ENCODE peak calls at places on chromosomes 12 and 14, in ten cellular contexts. R, B, P, U, Q, E, N, J, C and H are unnamed samples.

GRCh38 chr14:50954811-50955372 is 10.6 kb upstream of the PYGL start:
- DNase-seq in P (peak), N (no peak), C (peak), J (peak), R (no peak), E (peak), U (no peak), Q (no peak), B (no peak), H (no peak)

GRCh38 chr12:45549503-45549902 is 180.0 kb upstream of the ARID2 start:
- DNase-seq in J (no peak), E (no peak), R (no peak), B (no peak), U (no peak), Q (no peak), N (no peak), P (no peak), C (no peak), H (no peak)

GRCh38 chr14:68499451-68499850 is 293.4 kb downstream of the ZFP36L1 start:
- DNase-seq in U (no peak), P (no peak), Q (no peak), C (no peak), B (no peak), E (no peak), J (no peak), R (no peak), N (no peak), H (no peak)

GRCh38 chr12:113414519-113415038 is 7.6 kb upstream of the SDSL start:
- DNase-seq in C (no peak), P (no peak), Q (no peak), R (no peak), J (no peak), N (no peak), U (no peak), E (no peak), B (no peak), H (no peak)

GRCh38 chr12:124531281-124531745 is 36.1 kb downstream of the NCOR2 start:
- DNase-seq in B (no peak), C (no peak), R (no peak), U (no peak), Q (no peak), N (no peak), P (no peak), E (no peak), J (peak), H (no peak)

GRCh38 chr12:131242741-131243496 is 289.2 kb downstream of the ADGRD1 start:
- DNase-seq in Q (no peak), P (peak), R (no peak), N (no peak), C (no peak), E (no peak), U (no peak), J (peak), B (no peak), H (no peak)

GRCh38 chr12:122318607-122319311 is 52.5 kb upstream of the VPS33A start:
- DNase-seq in P (no peak), C (peak), N (no peak), B (no peak), E (peak), R (no peak), U (no peak), J (no peak), Q (no peak), H (no peak)

GRCh38 chr14:100709252-100709955 is 17.3 kb upstream of the DLK1 start:
- DNase-seq in R (no peak), E (peak), J (peak), U (no peak), N (no peak), B (no peak), P (no peak), C (no peak), Q (peak), H (no peak)

GRCh38 chr12:58496411-58496810 is 423.9 kb downstream of the LRIG3 start:
- DNase-seq in E (peak), Q (no peak), U (no peak), B (no peak), P (no peak), C (no peak), R (no peak), J (no peak), N (no peak), H (no peak)

GRCh38 chr12:90037740-90038139 is 329.1 kb upstream of the ATP2B1 start:
- DNase-seq in N (no peak), J (no peak), R (no peak), Q (no peak), C (no peak), B (no peak), U (no peak), P (no peak), E (no peak), H (no peak)

GRCh38 chr14:59690426-59690825 is 113.8 kb upstream of the CCDC175 start:
- DNase-seq in R (no peak), B (no peak), N (no peak), C (no peak), J (no peak), Q (no peak), P (no peak), U (no peak), E (peak), H (no peak)

GRCh38 chr12:132475304-132476037 is 14.5 kb upstream of the FBRSL1 start:
- DNase-seq in Q (no peak), C (no peak), N (peak), P (peak), B (no peak), J (no peak), R (no peak), U (no peak), E (no peak), H (no peak)

GRCh38 chr14:68157971-68158371 is 338.4 kb downstream of the RAD51B start:
- DNase-seq in C (no peak), N (no peak), B (no peak), R (no peak), P (no peak), J (no peak), E (peak), U (no peak), Q (no peak), H (no peak)

GRCh38 chr12:58433969-58434368 is 486.3 kb downstream of the LRIG3 start:
- DNase-seq in N (no peak), C (no peak), U (no peak), E (no peak), J (no peak), B (no peak), R (no peak), Q (no peak), P (no peak), H (no peak)

GRCh38 chr14:42965512-42965911 is 1358.8 kb downstream of the LRFN5 start:
- DNase-seq in J (peak), C (no peak), U (no peak), N (no peak), E (no peak), R (no peak), P (no peak), Q (no peak), B (no peak), H (no peak)

GRCh38 chr12:95678684-95679083 is 111.9 kb downstream of the NTN4 start:
- DNase-seq in C (no peak), E (no peak), Q (no peak), R (no peak), U (no peak), N (no peak), B (no peak), J (no peak), P (no peak), H (no peak)

GRCh38 chr14:33563492-33563891 is 387.4 kb downstream of the EGLN3 start:
- DNase-seq in P (no peak), C (no peak), J (no peak), Q (no peak), B (no peak), R (no peak), N (no peak), E (no peak), U (no peak), H (no peak)

GRCh38 chr12:97235102-97235501 is 227.5 kb upstream of the RMST start:
- DNase-seq in J (peak), B (no peak), Q (no peak), N (no peak), R (no peak), P (no peak), U (no peak), C (no peak), E (no peak), H (no peak)

GRCh38 chr12:3184485-3184884 is 107.3 kb downstream of the TSPAN9 start:
- DNase-seq in C (no peak), R (no peak), Q (no peak), N (no peak), U (no peak), P (no peak), J (no peak), B (no peak), E (no peak), H (no peak)

GRCh38 chr12:57617942-57618341 is 6.7 kb downstream of the ARHGEF25 start:
- DNase-seq in U (no peak), B (no peak), E (no peak), P (no peak), Q (no peak), J (no peak), N (no peak), R (no peak), C (no peak), H (no peak)

GRCh38 chr12:49345840-49346658 is 639 bp upstream of the DNAJC22 start:
- DNase-seq in C (no peak), B (peak), N (no peak), R (no peak), E (no peak), J (no peak), P (no peak), Q (peak), U (no peak), H (peak)

GRCh38 chr12:104358353-104359003 is 54.9 kb downstream of the EID3 start:
- DNase-seq in N (peak), U (peak), R (peak), P (peak), B (peak), E (peak), C (no peak), Q (peak), J (peak), H (peak)

GRCh38 chr14:85466678-85467077 is 63.3 kb upstream of the FLRT2 start:
- DNase-seq in E (no peak), R (no peak), J (no peak), N (no peak), Q (no peak), C (no peak), P (no peak), U (no peak), B (no peak), H (no peak)